ENCODE peak calls at places on chromosome 5, in four cellular contexts. R is GM20000, U is GM10248, I is fibroblast of mammary gland. P is an unnamed sample.

GRCh38 chr5:32261198-32261597 is 51.5 kb downstream of the MTMR12 start:
- DNase-seq in R (peak; percentile 38), U (peak; percentile 45), I (no peak), P (no peak)

GRCh38 chr5:149887622-149888183 is 56.9 kb downstream of the PDE6A start:
- DNase-seq in R (no peak), U (no peak), I (peak; percentile 43), P (no peak)

GRCh38 chr5:116771466-116772151 is 197.0 kb upstream of the SEMA6A start:
- DNase-seq in R (no peak), U (no peak), I (peak; percentile 39), P (no peak)

GRCh38 chr5:3101561-3101960 is 350.1 kb upstream of the IRX2 start:
- DNase-seq in R (no peak), U (no peak), I (no peak), P (no peak)

GRCh38 chr5:169651526-169651925 is 14.5 kb downstream of the DOCK2 start:
- DNase-seq in R (no peak), U (no peak), I (peak; percentile 28), P (no peak)

GRCh38 chr5:62043289-62044274 is 262.4 kb upstream of the KIF2A start:
- DNase-seq in R (no peak), U (no peak), I (no peak), P (no peak)

GRCh38 chr5:177071671-177072385 is 14.9 kb upstream of the FGFR4 start:
- DNase-seq in R (peak; percentile 72), U (peak; percentile 75), I (peak; percentile 82), P (peak; percentile 69)

GRCh38 chr5:36360311-36360710 is 58.6 kb upstream of the RANBP3L start:
- DNase-seq in R (peak; percentile 42), U (no peak), I (no peak), P (no peak)

GRCh38 chr5:102865171-102865509 is 110.0 kb downstream of the PAM start:
- DNase-seq in R (no peak), U (no peak), I (peak; percentile 34), P (no peak)

GRCh38 chr5:108451269-108451668 is 69.4 kb upstream of the FBXL17 start:
- DNase-seq in R (no peak), U (no peak), I (no peak), P (no peak)
- TF ChIP-seq CTCF in R (no peak), U (no peak), I (peak; percentile 6), P (peak; percentile 29)

DNA sequence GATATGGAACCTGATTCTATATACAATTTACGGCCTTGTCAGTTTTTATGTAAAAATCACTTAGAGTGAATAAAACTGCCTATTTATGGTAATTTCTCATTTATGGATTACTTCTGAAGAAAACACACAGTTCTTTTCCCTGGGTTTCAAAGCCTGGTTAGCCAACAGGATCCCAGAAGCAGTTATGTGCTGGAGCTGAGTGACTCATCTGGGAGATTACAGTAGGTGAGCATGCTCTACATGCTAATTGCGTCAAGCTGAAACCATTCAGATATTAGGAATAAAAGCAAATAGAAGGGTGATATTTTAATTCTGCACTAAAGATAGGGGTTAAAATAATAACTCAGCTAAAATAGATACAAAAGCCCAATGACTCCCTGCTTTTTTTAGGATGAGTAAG is 47.8 kb downstream of the PDE4D start:
- DNase-seq in R (no peak), U (no peak), I (peak; percentile 50), P (no peak)
- TF ChIP-seq CTCF in R (no peak), U (no peak), I (no peak), P (no peak)

GRCh38 chr5:175457466-175457865 is 13.5 kb upstream of the DRD1 start:
- DNase-seq in R (no peak), U (no peak), I (no peak), P (no peak)

GRCh38 chr5:175460560-175460959 is 16.6 kb upstream of the DRD1 start:
- DNase-seq in R (no peak), U (no peak), I (no peak), P (no peak)

GRCh38 chr5:175456105-175456504 is 12.1 kb upstream of the DRD1 start:
- DNase-seq in R (no peak), U (no peak), I (no peak), P (no peak)

GRCh38 chr5:175461370-175461769 is 17.0 kb upstream of the SFXN1 start:
- DNase-seq in R (no peak), U (no peak), I (no peak), P (no peak)

GRCh38 chr5:175460126-175460525 is 16.1 kb upstream of the DRD1 start:
- DNase-seq in R (no peak), U (no peak), I (no peak), P (no peak)
- TF ChIP-seq CTCF in R (peak; percentile 5), U (peak; percentile 33), I (peak; percentile 38), P (peak; percentile 52)

DNA sequence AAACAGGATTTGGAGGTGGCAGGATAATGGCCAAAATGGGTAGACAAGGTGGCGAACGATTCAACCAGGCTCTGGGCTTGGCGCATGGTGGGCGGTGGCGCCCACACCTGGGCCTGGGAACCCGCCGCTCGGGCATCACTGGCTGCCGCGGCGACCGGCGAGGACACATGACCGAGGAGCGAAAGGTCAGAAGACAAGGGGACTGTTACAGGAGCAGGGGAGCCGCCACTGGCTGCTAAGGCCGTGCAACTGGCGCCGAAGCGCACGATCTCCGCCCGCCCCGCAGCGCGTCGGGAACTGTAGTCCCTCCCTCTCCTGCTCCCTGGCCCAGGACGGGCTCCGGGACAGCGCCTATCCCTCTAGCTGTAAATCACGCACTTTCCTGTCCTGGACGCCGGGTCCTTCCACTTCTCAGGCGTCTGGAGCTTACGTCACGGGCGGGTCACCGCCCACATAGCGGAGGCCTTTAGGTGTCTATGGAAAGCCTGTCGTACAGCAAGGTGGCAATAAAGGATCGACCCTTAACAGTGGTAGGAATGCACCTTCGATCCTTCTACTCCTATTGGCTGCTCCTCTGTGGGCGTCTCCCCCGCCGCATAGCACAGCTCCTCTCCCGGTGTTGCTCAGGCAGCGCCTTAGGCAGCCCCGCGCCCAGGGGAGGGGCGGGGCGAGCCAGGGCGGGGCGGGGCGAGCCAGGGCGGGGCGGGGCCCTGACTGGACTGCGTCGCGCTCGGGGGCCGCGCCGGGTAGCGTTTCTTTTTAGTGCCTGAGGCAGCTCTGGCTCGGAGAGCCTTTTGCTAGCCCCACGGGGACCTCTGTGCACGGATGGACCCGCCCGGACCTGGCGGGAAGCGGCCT is at the start of gene ICE1:
- DNase-seq in R (peak; percentile 95), U (peak; percentile 91), I (peak; percentile 98), P (peak; percentile 94)
- TF ChIP-seq CTCF in R (no peak), U (no peak), I (no peak), P (no peak)

GRCh38 chr5:137657073-137657472 is 78.8 kb downstream of the KLHL3 start:
- DNase-seq in R (no peak), U (no peak), I (no peak), P (no peak)

GRCh38 chr5:137660349-137660817 is 75.5 kb downstream of the KLHL3 start:
- DNase-seq in R (peak; percentile 68), U (peak; percentile 67), I (peak; percentile 76), P (peak; percentile 53)

GRCh38 chr5:137656558-137656957 is 79.3 kb downstream of the KLHL3 start:
- DNase-seq in R (no peak), U (no peak), I (no peak), P (no peak)

GRCh38 chr5:137658324-137658723 is 77.6 kb downstream of the KLHL3 start:
- DNase-seq in R (no peak), U (no peak), I (no peak), P (no peak)

GRCh38 chr5:137659209-137659608 is 76.7 kb downstream of the KLHL3 start:
- DNase-seq in R (no peak), U (no peak), I (no peak), P (no peak)
- TF ChIP-seq CTCF in R (no peak), U (no peak), I (no peak), P (no peak)